ENCODE peak calls at places on chromosome 22, in six cellular contexts. One of them, this sample, is unnamed.

GRCh38 chr22:37263966-37264887 is 18.1 kb upstream of the CYTH4 start:
- DNase-seq in endothelial cell: no peak
- DNase-seq in sigmoid colon: no peak
- DNase-seq in progenitor cell of endocrine pancreas: no peak
- DNase-seq in heart left ventricle: no peak
- DNase-seq in heart right ventricle: no peak
- DNase-seq in this sample: no peak

GRCh38 chr22:38214248-38215056 is 12.7 kb downstream of the MAFF start:
- DNase-seq in endothelial cell: peak
- DNase-seq in sigmoid colon: peak
- DNase-seq in progenitor cell of endocrine pancreas: peak
- DNase-seq in heart left ventricle: peak
- DNase-seq in heart right ventricle: peak
- DNase-seq in this sample: no peak

GRCh38 chr22:31944700-31945477 is 554 bp downstream of the YWHAH start:
- DNase-seq in endothelial cell: peak
- DNase-seq in sigmoid colon: peak
- DNase-seq in progenitor cell of endocrine pancreas: no peak
- DNase-seq in heart left ventricle: peak
- DNase-seq in heart right ventricle: peak
- DNase-seq in this sample: peak

GRCh38 chr22:49564666-49565515 is 262.8 kb downstream of the BRD1 start:
- DNase-seq in endothelial cell: no peak
- DNase-seq in sigmoid colon: peak
- DNase-seq in progenitor cell of endocrine pancreas: no peak
- DNase-seq in heart left ventricle: no peak
- DNase-seq in heart right ventricle: no peak
- DNase-seq in this sample: no peak

GRCh38 chr22:40215266-40215665 is 37.5 kb downstream of the TNRC6B start:
- DNase-seq in endothelial cell: no peak
- DNase-seq in sigmoid colon: no peak
- DNase-seq in progenitor cell of endocrine pancreas: no peak
- DNase-seq in heart left ventricle: peak
- DNase-seq in heart right ventricle: no peak
- DNase-seq in this sample: no peak

GRCh38 chr22:37501610-37502341 is 15.6 kb upstream of the MFNG start:
- DNase-seq in endothelial cell: no peak
- DNase-seq in sigmoid colon: no peak
- DNase-seq in progenitor cell of endocrine pancreas: peak
- DNase-seq in heart left ventricle: peak
- DNase-seq in heart right ventricle: peak
- DNase-seq in this sample: peak

GRCh38 chr22:48299124-48299523 is 1528.5 kb downstream of the BRD1 start:
- DNase-seq in endothelial cell: no peak
- DNase-seq in sigmoid colon: no peak
- DNase-seq in progenitor cell of endocrine pancreas: no peak
- DNase-seq in heart left ventricle: no peak
- DNase-seq in heart right ventricle: no peak
- DNase-seq in this sample: no peak

GRCh38 chr22:49561976-49562375 is 265.7 kb downstream of the BRD1 start:
- DNase-seq in endothelial cell: no peak
- DNase-seq in sigmoid colon: no peak
- DNase-seq in progenitor cell of endocrine pancreas: no peak
- DNase-seq in heart left ventricle: no peak
- DNase-seq in heart right ventricle: no peak
- DNase-seq in this sample: no peak

GRCh38 chr22:33539902-33540751 is 380.1 kb downstream of the LARGE1 start:
- DNase-seq in endothelial cell: no peak
- DNase-seq in sigmoid colon: peak
- DNase-seq in progenitor cell of endocrine pancreas: peak
- DNase-seq in heart left ventricle: peak
- DNase-seq in heart right ventricle: peak
- DNase-seq in this sample: no peak

GRCh38 chr22:39629851-39630250 is 59.3 kb downstream of the CACNA1I start:
- DNase-seq in endothelial cell: no peak
- DNase-seq in sigmoid colon: no peak
- DNase-seq in progenitor cell of endocrine pancreas: no peak
- DNase-seq in heart left ventricle: no peak
- DNase-seq in heart right ventricle: no peak
- DNase-seq in this sample: no peak

GRCh38 chr22:40400173-40400572 is 29.8 kb downstream of the SGSM3 start:
- DNase-seq in endothelial cell: no peak
- DNase-seq in sigmoid colon: no peak
- DNase-seq in progenitor cell of endocrine pancreas: no peak
- DNase-seq in heart left ventricle: no peak
- DNase-seq in heart right ventricle: no peak
- DNase-seq in this sample: no peak

GRCh38 chr22:49972163-49973017 is 11.8 kb downstream of the PIM3 start:
- DNase-seq in endothelial cell: peak
- DNase-seq in sigmoid colon: peak
- DNase-seq in progenitor cell of endocrine pancreas: no peak
- DNase-seq in heart left ventricle: peak
- DNase-seq in heart right ventricle: peak
- DNase-seq in this sample: no peak

GRCh38 chr22:46657655-46657953 is 37.4 kb downstream of the GRAMD4 start:
- DNase-seq in endothelial cell: no peak
- DNase-seq in sigmoid colon: no peak
- DNase-seq in progenitor cell of endocrine pancreas: no peak
- DNase-seq in heart left ventricle: no peak
- DNase-seq in heart right ventricle: no peak
- DNase-seq in this sample: no peak

GRCh38 chr22:32591620-32592019 is 117.0 kb downstream of the FBXO7 start:
- DNase-seq in endothelial cell: no peak
- DNase-seq in sigmoid colon: no peak
- DNase-seq in progenitor cell of endocrine pancreas: no peak
- DNase-seq in heart left ventricle: no peak
- DNase-seq in heart right ventricle: no peak
- DNase-seq in this sample: no peak

GRCh38 chr22:22952531-22953295 is 65.1 kb downstream of the IGLL5 start:
- DNase-seq in endothelial cell: no peak
- DNase-seq in sigmoid colon: no peak
- DNase-seq in progenitor cell of endocrine pancreas: no peak
- DNase-seq in heart left ventricle: no peak
- DNase-seq in heart right ventricle: no peak
- DNase-seq in this sample: no peak

GRCh38 chr22:50607366-50608020 is 6.9 kb downstream of the MAPK8IP2 start:
- DNase-seq in endothelial cell: no peak
- DNase-seq in sigmoid colon: no peak
- DNase-seq in progenitor cell of endocrine pancreas: no peak
- DNase-seq in heart left ventricle: no peak
- DNase-seq in heart right ventricle: no peak
- DNase-seq in this sample: no peak

GRCh38 chr22:47332246-47332980 is 570.0 kb downstream of the TBC1D22A start:
- DNase-seq in endothelial cell: no peak
- DNase-seq in sigmoid colon: no peak
- DNase-seq in progenitor cell of endocrine pancreas: no peak
- DNase-seq in heart left ventricle: no peak
- DNase-seq in heart right ventricle: no peak
- DNase-seq in this sample: no peak

GRCh38 chr22:50581031-50581949 is 1.4 kb downstream of the CHKB start:
- DNase-seq in endothelial cell: no peak
- DNase-seq in sigmoid colon: no peak
- DNase-seq in progenitor cell of endocrine pancreas: no peak
- DNase-seq in heart left ventricle: no peak
- DNase-seq in heart right ventricle: no peak
- DNase-seq in this sample: no peak

GRCh38 chr22:46549971-46550641 is 12.7 kb upstream of the CELSR1 start:
- DNase-seq in endothelial cell: no peak
- DNase-seq in sigmoid colon: no peak
- DNase-seq in progenitor cell of endocrine pancreas: no peak
- DNase-seq in heart left ventricle: no peak
- DNase-seq in heart right ventricle: no peak
- DNase-seq in this sample: no peak

GRCh38 chr22:26550498-26551033 is 38.3 kb upstream of the TFIP11 start:
- DNase-seq in endothelial cell: no peak
- DNase-seq in sigmoid colon: no peak
- DNase-seq in progenitor cell of endocrine pancreas: no peak
- DNase-seq in heart left ventricle: peak
- DNase-seq in heart right ventricle: peak
- DNase-seq in this sample: no peak

GRCh38 chr22:49320714-49321476 is 506.8 kb downstream of the BRD1 start:
- DNase-seq in endothelial cell: no peak
- DNase-seq in sigmoid colon: no peak
- DNase-seq in progenitor cell of endocrine pancreas: no peak
- DNase-seq in heart left ventricle: no peak
- DNase-seq in heart right ventricle: no peak
- DNase-seq in this sample: no peak

GRCh38 chr22:39237276-39238123 is 7.3 kb downstream of the PDGFB start:
- DNase-seq in endothelial cell: no peak
- DNase-seq in sigmoid colon: no peak
- DNase-seq in progenitor cell of endocrine pancreas: no peak
- DNase-seq in heart left ventricle: peak
- DNase-seq in heart right ventricle: no peak
- DNase-seq in this sample: no peak

GRCh38 chr22:39352301-39352867 is 2.6 kb downstream of the SYNGR1 start:
- DNase-seq in endothelial cell: no peak
- DNase-seq in sigmoid colon: no peak
- DNase-seq in progenitor cell of endocrine pancreas: no peak
- DNase-seq in heart left ventricle: no peak
- DNase-seq in heart right ventricle: no peak
- DNase-seq in this sample: no peak

GRCh38 chr22:50272103-50272782 is 2.1 kb upstream of the MAPK11 start:
- DNase-seq in endothelial cell: no peak
- DNase-seq in sigmoid colon: no peak
- DNase-seq in progenitor cell of endocrine pancreas: no peak
- DNase-seq in heart left ventricle: no peak
- DNase-seq in heart right ventricle: no peak
- DNase-seq in this sample: peak

GRCh38 chr22:48782326-48782725 is 1045.3 kb downstream of the BRD1 start:
- DNase-seq in endothelial cell: no peak
- DNase-seq in sigmoid colon: no peak
- DNase-seq in progenitor cell of endocrine pancreas: no peak
- DNase-seq in heart left ventricle: no peak
- DNase-seq in heart right ventricle: no peak
- DNase-seq in this sample: no peak

GRCh38 chr22:50517495-50518260 is 7.7 kb downstream of the SCO2 start:
- DNase-seq in endothelial cell: no peak
- DNase-seq in sigmoid colon: no peak
- DNase-seq in progenitor cell of endocrine pancreas: no peak
- DNase-seq in heart left ventricle: no peak
- DNase-seq in heart right ventricle: no peak
- DNase-seq in this sample: no peak

GRCh38 chr22:37229805-37230672 is 14.0 kb downstream of the RAC2 start:
- DNase-seq in endothelial cell: no peak
- DNase-seq in sigmoid colon: no peak
- DNase-seq in progenitor cell of endocrine pancreas: no peak
- DNase-seq in heart left ventricle: no peak
- DNase-seq in heart right ventricle: no peak
- DNase-seq in this sample: no peak

DNA sequence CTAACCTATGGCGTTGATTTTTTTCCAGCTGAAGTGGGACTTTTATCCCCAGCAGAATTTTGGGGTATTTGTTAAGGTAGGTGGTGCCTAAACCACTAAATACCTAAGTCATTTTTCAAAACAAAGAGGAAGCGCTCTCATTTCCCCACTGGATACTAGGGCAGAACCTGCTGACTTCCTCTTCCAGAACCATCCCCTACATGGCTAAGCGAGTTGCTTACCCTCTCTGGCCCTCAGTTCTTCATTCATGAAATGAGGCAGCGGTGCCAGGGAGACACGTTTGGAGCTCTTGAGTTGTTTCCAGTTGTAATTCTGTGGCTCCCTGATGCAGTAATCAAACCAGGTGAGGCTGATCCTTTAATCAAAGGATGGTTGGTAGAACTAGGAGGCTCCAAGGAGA is 10.0 kb upstream of the MTMR3 start:
- DNase-seq in endothelial cell: no peak
- DNase-seq in sigmoid colon: no peak
- DNase-seq in progenitor cell of endocrine pancreas: no peak
- DNase-seq in heart left ventricle: no peak
- DNase-seq in heart right ventricle: no peak
- DNase-seq in this sample: no peak
- TF ChIP-seq CTCF in endothelial cell: no peak
- TF ChIP-seq CTCF in sigmoid colon: no peak
- TF ChIP-seq CTCF in progenitor cell of endocrine pancreas: no peak
- TF ChIP-seq CTCF in heart left ventricle: no peak
- TF ChIP-seq CTCF in heart right ventricle: no peak
- TF ChIP-seq CTCF in this sample: no peak

DNA sequence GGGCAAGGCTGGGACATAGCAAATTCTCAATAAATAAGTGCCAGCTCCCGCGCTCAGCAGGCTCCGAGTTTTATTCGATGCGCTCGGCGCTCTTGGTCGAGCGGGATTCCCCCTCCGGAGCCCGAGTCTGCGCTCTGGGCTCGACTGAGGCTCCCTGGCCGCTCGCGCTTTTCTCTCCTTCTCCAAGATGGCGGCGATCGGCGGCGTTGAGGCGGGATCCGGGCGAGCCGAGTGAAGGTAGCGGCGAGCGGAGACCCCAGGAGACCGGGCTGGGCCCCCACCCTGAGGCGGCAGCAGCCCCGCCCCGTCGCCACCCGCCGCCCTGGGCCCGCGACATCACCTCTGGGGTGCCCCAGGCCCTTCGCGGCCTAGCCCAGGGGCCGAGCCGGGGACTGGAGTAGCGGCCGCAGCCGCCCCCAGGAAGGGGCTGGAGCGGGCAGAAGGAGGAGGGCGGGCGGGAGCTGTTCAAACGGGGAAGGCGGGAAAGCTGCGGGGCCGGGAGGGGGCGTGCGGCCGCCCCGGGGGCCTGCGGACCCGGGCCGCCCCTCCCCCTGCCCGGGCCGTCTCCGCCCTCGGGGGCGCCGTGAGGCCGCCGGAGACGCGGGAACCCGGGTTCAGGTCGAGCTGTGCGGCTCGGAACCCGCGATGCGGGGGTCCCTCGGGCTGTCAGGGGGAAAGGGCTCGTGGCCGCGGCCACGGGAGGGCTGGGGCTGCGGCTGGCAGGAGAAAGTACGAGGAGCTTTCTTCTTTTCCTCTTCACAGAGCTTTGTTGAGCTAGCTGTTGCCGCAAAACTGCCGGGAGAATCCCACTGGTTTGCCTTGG is at the start of gene HMGXB4:
- DNase-seq in endothelial cell: peak
- DNase-seq in sigmoid colon: peak
- DNase-seq in progenitor cell of endocrine pancreas: peak
- DNase-seq in heart left ventricle: peak
- DNase-seq in heart right ventricle: peak
- DNase-seq in this sample: peak
- TF ChIP-seq CTCF in endothelial cell: no peak
- TF ChIP-seq CTCF in sigmoid colon: no peak
- TF ChIP-seq CTCF in progenitor cell of endocrine pancreas: peak
- TF ChIP-seq CTCF in heart left ventricle: peak
- TF ChIP-seq CTCF in heart right ventricle: peak
- TF ChIP-seq CTCF in this sample: no peak

GRCh38 chr22:42269407-42270177 is 861 bp downstream of the TCF20 start:
- DNase-seq in endothelial cell: peak
- DNase-seq in sigmoid colon: peak
- DNase-seq in progenitor cell of endocrine pancreas: peak
- DNase-seq in heart left ventricle: peak
- DNase-seq in heart right ventricle: peak
- DNase-seq in this sample: peak
- TF ChIP-seq CTCF in endothelial cell: no peak
- TF ChIP-seq CTCF in sigmoid colon: no peak
- TF ChIP-seq CTCF in progenitor cell of endocrine pancreas: peak
- TF ChIP-seq CTCF in heart left ventricle: peak
- TF ChIP-seq CTCF in heart right ventricle: no peak
- TF ChIP-seq CTCF in this sample: peak

GRCh38 chr22:21657361-21658118 is 8.3 kb upstream of the PPIL2 start:
- DNase-seq in endothelial cell: peak
- DNase-seq in sigmoid colon: no peak
- DNase-seq in progenitor cell of endocrine pancreas: peak
- DNase-seq in heart left ventricle: peak
- DNase-seq in heart right ventricle: peak
- DNase-seq in this sample: peak
- TF ChIP-seq CTCF in endothelial cell: peak
- TF ChIP-seq CTCF in sigmoid colon: no peak
- TF ChIP-seq CTCF in progenitor cell of endocrine pancreas: peak
- TF ChIP-seq CTCF in heart left ventricle: peak
- TF ChIP-seq CTCF in heart right ventricle: peak
- TF ChIP-seq CTCF in this sample: peak